ENCODE peak calls at places on chromosomes 13 and 19, in eight cellular contexts. One of them, this sample, is unnamed.

GRCh38 chr13:36143768-36144167 is 12.6 kb upstream of the DCLK1 start:
- DNase-seq in HT-29: no peak
- DNase-seq in T1000: no peak
- DNase-seq in AG09319: no peak
- DNase-seq in A172: no peak
- DNase-seq in activated CD4-positive, alpha-beta memory T cell treated with anti-CD3 and anti-CD28 coated beads, Interleukin-2, amount 10 ng/mL, durations not matched to agents 7 days and 5 days: no peak
- DNase-seq in ascending aorta: no peak
- DNase-seq in Calu3: no peak
- DNase-seq in this sample: no peak

GRCh38 chr13:29883941-29884518 is 33.6 kb upstream of the UBL3 start:
- DNase-seq in Calu3: no peak
- DNase-seq in A172: no peak
- DNase-seq in ascending aorta: no peak
- DNase-seq in T1000: no peak
- DNase-seq in HT-29: no peak
- DNase-seq in activated CD4-positive, alpha-beta memory T cell treated with anti-CD3 and anti-CD28 coated beads, Interleukin-2, amount 10 ng/mL, durations not matched to agents 7 days and 5 days: no peak
- DNase-seq in AG09319: peak
- DNase-seq in this sample: no peak

GRCh38 chr19:10419200-10419645 is 1.1 kb upstream of the PDE4A start:
- DNase-seq in T1000: no peak
- DNase-seq in A172: no peak
- DNase-seq in ascending aorta: no peak
- DNase-seq in activated CD4-positive, alpha-beta memory T cell treated with anti-CD3 and anti-CD28 coated beads, Interleukin-2, amount 10 ng/mL, durations not matched to agents 7 days and 5 days: no peak
- DNase-seq in Calu3: no peak
- DNase-seq in AG09319: no peak
- DNase-seq in HT-29: no peak
- DNase-seq in this sample: no peak

GRCh38 chr19:2233601-2234280 is 2.4 kb downstream of the PLEKHJ1 start:
- DNase-seq in activated CD4-positive, alpha-beta memory T cell treated with anti-CD3 and anti-CD28 coated beads, Interleukin-2, amount 10 ng/mL, durations not matched to agents 7 days and 5 days: no peak
- DNase-seq in HT-29: no peak
- DNase-seq in Calu3: no peak
- DNase-seq in A172: no peak
- DNase-seq in ascending aorta: no peak
- DNase-seq in AG09319: no peak
- DNase-seq in T1000: no peak
- DNase-seq in this sample: no peak

GRCh38 chr13:32476021-32476731 is 48.2 kb upstream of the N4BP2L1 start:
- DNase-seq in ascending aorta: no peak
- DNase-seq in Calu3: no peak
- DNase-seq in A172: no peak
- DNase-seq in activated CD4-positive, alpha-beta memory T cell treated with anti-CD3 and anti-CD28 coated beads, Interleukin-2, amount 10 ng/mL, durations not matched to agents 7 days and 5 days: no peak
- DNase-seq in AG09319: no peak
- DNase-seq in HT-29: peak
- DNase-seq in T1000: no peak
- DNase-seq in this sample: no peak

GRCh38 chr13:29993716-29994488 is 143.5 kb upstream of the UBL3 start:
- DNase-seq in HT-29: no peak
- DNase-seq in A172: peak
- DNase-seq in ascending aorta: no peak
- DNase-seq in AG09319: no peak
- DNase-seq in T1000: no peak
- DNase-seq in activated CD4-positive, alpha-beta memory T cell treated with anti-CD3 and anti-CD28 coated beads, Interleukin-2, amount 10 ng/mL, durations not matched to agents 7 days and 5 days: no peak
- DNase-seq in Calu3: no peak
- DNase-seq in this sample: no peak

GRCh38 chr13:43273362-43273761 is 250.0 kb downstream of the DNAJC15 start:
- DNase-seq in activated CD4-positive, alpha-beta memory T cell treated with anti-CD3 and anti-CD28 coated beads, Interleukin-2, amount 10 ng/mL, durations not matched to agents 7 days and 5 days: no peak
- DNase-seq in T1000: no peak
- DNase-seq in ascending aorta: no peak
- DNase-seq in A172: peak
- DNase-seq in HT-29: no peak
- DNase-seq in Calu3: no peak
- DNase-seq in AG09319: no peak
- DNase-seq in this sample: no peak

GRCh38 chr19:5823579-5824281 is 15.8 kb downstream of the FUT6 start:
- DNase-seq in activated CD4-positive, alpha-beta memory T cell treated with anti-CD3 and anti-CD28 coated beads, Interleukin-2, amount 10 ng/mL, durations not matched to agents 7 days and 5 days: no peak
- DNase-seq in AG09319: no peak
- DNase-seq in T1000: no peak
- DNase-seq in A172: no peak
- DNase-seq in Calu3: peak
- DNase-seq in HT-29: peak
- DNase-seq in ascending aorta: no peak
- DNase-seq in this sample: no peak

GRCh38 chr13:109256866-109257760 is 529.3 kb downstream of the IRS2 start:
- DNase-seq in HT-29: peak
- DNase-seq in activated CD4-positive, alpha-beta memory T cell treated with anti-CD3 and anti-CD28 coated beads, Interleukin-2, amount 10 ng/mL, durations not matched to agents 7 days and 5 days: no peak
- DNase-seq in A172: peak
- DNase-seq in T1000: peak
- DNase-seq in Calu3: peak
- DNase-seq in AG09319: peak
- DNase-seq in ascending aorta: peak
- DNase-seq in this sample: peak

GRCh38 chr13:48094404-48094780 is 512 bp downstream of the MED4 start:
- DNase-seq in ascending aorta: no peak
- DNase-seq in activated CD4-positive, alpha-beta memory T cell treated with anti-CD3 and anti-CD28 coated beads, Interleukin-2, amount 10 ng/mL, durations not matched to agents 7 days and 5 days: peak
- DNase-seq in A172: no peak
- DNase-seq in HT-29: peak
- DNase-seq in AG09319: no peak
- DNase-seq in T1000: no peak
- DNase-seq in Calu3: no peak
- DNase-seq in this sample: no peak

GRCh38 chr13:53142301-53142700 is 113.7 kb downstream of the OLFM4 start:
- DNase-seq in ascending aorta: no peak
- DNase-seq in A172: no peak
- DNase-seq in Calu3: no peak
- DNase-seq in T1000: no peak
- DNase-seq in HT-29: no peak
- DNase-seq in activated CD4-positive, alpha-beta memory T cell treated with anti-CD3 and anti-CD28 coated beads, Interleukin-2, amount 10 ng/mL, durations not matched to agents 7 days and 5 days: no peak
- DNase-seq in AG09319: no peak
- DNase-seq in this sample: no peak

GRCh38 chr13:75691183-75691582 is 55.1 kb downstream of the LMO7 start:
- DNase-seq in activated CD4-positive, alpha-beta memory T cell treated with anti-CD3 and anti-CD28 coated beads, Interleukin-2, amount 10 ng/mL, durations not matched to agents 7 days and 5 days: no peak
- DNase-seq in A172: no peak
- DNase-seq in ascending aorta: no peak
- DNase-seq in AG09319: no peak
- DNase-seq in T1000: no peak
- DNase-seq in Calu3: no peak
- DNase-seq in HT-29: no peak
- DNase-seq in this sample: peak

GRCh38 chr19:21604941-21605548 is 99.6 kb downstream of the ZNF429 start:
- DNase-seq in T1000: no peak
- DNase-seq in activated CD4-positive, alpha-beta memory T cell treated with anti-CD3 and anti-CD28 coated beads, Interleukin-2, amount 10 ng/mL, durations not matched to agents 7 days and 5 days: no peak
- DNase-seq in AG09319: no peak
- DNase-seq in A172: no peak
- DNase-seq in HT-29: no peak
- DNase-seq in ascending aorta: no peak
- DNase-seq in Calu3: no peak
- DNase-seq in this sample: no peak

GRCh38 chr19:6092329-6093286 is 17.7 kb downstream of the RFX2 start:
- DNase-seq in ascending aorta: peak
- DNase-seq in Calu3: peak
- DNase-seq in T1000: peak
- DNase-seq in A172: peak
- DNase-seq in HT-29: peak
- DNase-seq in AG09319: peak
- DNase-seq in activated CD4-positive, alpha-beta memory T cell treated with anti-CD3 and anti-CD28 coated beads, Interleukin-2, amount 10 ng/mL, durations not matched to agents 7 days and 5 days: no peak
- DNase-seq in this sample: peak

GRCh38 chr13:48928781-48929430 is 46.8 kb upstream of the FNDC3A start:
- DNase-seq in A172: no peak
- DNase-seq in T1000: no peak
- DNase-seq in Calu3: no peak
- DNase-seq in activated CD4-positive, alpha-beta memory T cell treated with anti-CD3 and anti-CD28 coated beads, Interleukin-2, amount 10 ng/mL, durations not matched to agents 7 days and 5 days: no peak
- DNase-seq in ascending aorta: no peak
- DNase-seq in AG09319: no peak
- DNase-seq in HT-29: no peak
- DNase-seq in this sample: peak

GRCh38 chr13:110546933-110547332 is 14.6 kb downstream of the RAB20 start:
- DNase-seq in A172: peak
- DNase-seq in T1000: peak
- DNase-seq in activated CD4-positive, alpha-beta memory T cell treated with anti-CD3 and anti-CD28 coated beads, Interleukin-2, amount 10 ng/mL, durations not matched to agents 7 days and 5 days: no peak
- DNase-seq in Calu3: peak
- DNase-seq in AG09319: no peak
- DNase-seq in ascending aorta: peak
- DNase-seq in HT-29: peak
- DNase-seq in this sample: peak

GRCh38 chr19:23996549-23996948 is 81.9 kb downstream of the ZNF726 start:
- DNase-seq in Calu3: peak
- DNase-seq in AG09319: no peak
- DNase-seq in HT-29: peak
- DNase-seq in ascending aorta: no peak
- DNase-seq in A172: peak
- DNase-seq in T1000: no peak
- DNase-seq in activated CD4-positive, alpha-beta memory T cell treated with anti-CD3 and anti-CD28 coated beads, Interleukin-2, amount 10 ng/mL, durations not matched to agents 7 days and 5 days: no peak
- DNase-seq in this sample: peak

GRCh38 chr19:2037676-2038255 is 13.3 kb downstream of the MKNK2 start:
- DNase-seq in AG09319: no peak
- DNase-seq in A172: no peak
- DNase-seq in ascending aorta: no peak
- DNase-seq in activated CD4-positive, alpha-beta memory T cell treated with anti-CD3 and anti-CD28 coated beads, Interleukin-2, amount 10 ng/mL, durations not matched to agents 7 days and 5 days: no peak
- DNase-seq in HT-29: no peak
- DNase-seq in Calu3: no peak
- DNase-seq in T1000: no peak
- DNase-seq in this sample: no peak

GRCh38 chr19:405138-405965 is 3.6 kb downstream of the C2CD4C start:
- DNase-seq in AG09319: no peak
- DNase-seq in activated CD4-positive, alpha-beta memory T cell treated with anti-CD3 and anti-CD28 coated beads, Interleukin-2, amount 10 ng/mL, durations not matched to agents 7 days and 5 days: no peak
- DNase-seq in A172: peak
- DNase-seq in Calu3: no peak
- DNase-seq in T1000: no peak
- DNase-seq in HT-29: no peak
- DNase-seq in ascending aorta: no peak
- DNase-seq in this sample: no peak

GRCh38 chr19:53813996-53814395 is 10.1 kb downstream of the NLRP12 start:
- DNase-seq in AG09319: no peak
- DNase-seq in T1000: no peak
- DNase-seq in A172: peak
- DNase-seq in ascending aorta: no peak
- DNase-seq in activated CD4-positive, alpha-beta memory T cell treated with anti-CD3 and anti-CD28 coated beads, Interleukin-2, amount 10 ng/mL, durations not matched to agents 7 days and 5 days: no peak
- DNase-seq in HT-29: no peak
- DNase-seq in Calu3: no peak
- DNase-seq in this sample: no peak

GRCh38 chr13:108927615-108928014 is 298.2 kb downstream of the MYO16 start:
- DNase-seq in activated CD4-positive, alpha-beta memory T cell treated with anti-CD3 and anti-CD28 coated beads, Interleukin-2, amount 10 ng/mL, durations not matched to agents 7 days and 5 days: no peak
- DNase-seq in ascending aorta: no peak
- DNase-seq in Calu3: no peak
- DNase-seq in A172: no peak
- DNase-seq in AG09319: no peak
- DNase-seq in T1000: no peak
- DNase-seq in HT-29: no peak
- DNase-seq in this sample: no peak

GRCh38 chr19:47653856-47654255 is 44.9 kb downstream of the BICRA start:
- DNase-seq in ascending aorta: no peak
- DNase-seq in HT-29: no peak
- DNase-seq in A172: no peak
- DNase-seq in AG09319: no peak
- DNase-seq in T1000: no peak
- DNase-seq in Calu3: no peak
- DNase-seq in activated CD4-positive, alpha-beta memory T cell treated with anti-CD3 and anti-CD28 coated beads, Interleukin-2, amount 10 ng/mL, durations not matched to agents 7 days and 5 days: no peak
- DNase-seq in this sample: no peak

GRCh38 chr13:105798541-105798940 is 736.9 kb downstream of the EFNB2 start:
- DNase-seq in T1000: no peak
- DNase-seq in activated CD4-positive, alpha-beta memory T cell treated with anti-CD3 and anti-CD28 coated beads, Interleukin-2, amount 10 ng/mL, durations not matched to agents 7 days and 5 days: no peak
- DNase-seq in HT-29: no peak
- DNase-seq in A172: no peak
- DNase-seq in ascending aorta: no peak
- DNase-seq in Calu3: no peak
- DNase-seq in AG09319: no peak
- DNase-seq in this sample: no peak

GRCh38 chr13:74771964-74772363 is 637.8 kb upstream of the KLF12 start:
- DNase-seq in activated CD4-positive, alpha-beta memory T cell treated with anti-CD3 and anti-CD28 coated beads, Interleukin-2, amount 10 ng/mL, durations not matched to agents 7 days and 5 days: no peak
- DNase-seq in T1000: no peak
- DNase-seq in AG09319: no peak
- DNase-seq in A172: peak
- DNase-seq in ascending aorta: no peak
- DNase-seq in Calu3: no peak
- DNase-seq in HT-29: no peak
- DNase-seq in this sample: no peak

GRCh38 chr19:798415-799075 is 1.3 kb downstream of the PTBP1 start:
- DNase-seq in ascending aorta: no peak
- DNase-seq in T1000: no peak
- DNase-seq in activated CD4-positive, alpha-beta memory T cell treated with anti-CD3 and anti-CD28 coated beads, Interleukin-2, amount 10 ng/mL, durations not matched to agents 7 days and 5 days: peak
- DNase-seq in Calu3: no peak
- DNase-seq in A172: no peak
- DNase-seq in HT-29: peak
- DNase-seq in AG09319: no peak
- DNase-seq in this sample: peak